ENCODE peak calls at places on chromosomes 2 and 18, in five cellular contexts. Q is HepG2, H is NT2/D1, L is GM12878, O is H1. M is an unnamed sample.

GRCh38 chr2:12302691-12303090 is 414.0 kb upstream of the TRIB2 start:
- DNase-seq in Q (no peak), H (no peak), L (no peak), O (no peak), M (no peak)

GRCh38 chr2:186841940-186842339 is 7.0 kb downstream of the ZSWIM2 start:
- DNase-seq in Q (no peak), H (no peak), L (no peak), O (no peak), M (no peak)

GRCh38 chr2:19536136-19536535 is 177.7 kb upstream of the OSR1 start:
- DNase-seq in Q (peak; percentile 22), H (peak; percentile 55), L (no peak), O (no peak), M (no peak)

GRCh38 chr2:109432421-109432820 is 181.3 kb downstream of the SEPTIN10 start:
- DNase-seq in Q (no peak), H (no peak), L (no peak), O (no peak), M (no peak)

GRCh38 chr2:19369341-19369955 is 11.0 kb upstream of the OSR1 start:
- DNase-seq in Q (peak; percentile 23), H (no peak), L (no peak), O (no peak), M (no peak)

GRCh38 chr18:79924814-79925655 is 26.4 kb downstream of the SLC66A2 start:
- DNase-seq in Q (no peak), H (no peak), L (no peak), O (no peak), M (no peak)

GRCh38 chr18:32919799-32920198 is 147.0 kb upstream of the KLHL14 start:
- DNase-seq in Q (peak; percentile 85), H (peak; percentile 30), L (no peak), O (peak; percentile 39), M (peak; percentile 88)

GRCh38 chr2:165497659-165498306 is 28.3 kb downstream of the CSRNP3 start:
- DNase-seq in Q (no peak), H (no peak), L (no peak), O (no peak), M (no peak)

GRCh38 chr2:49044680-49045079 is 109.6 kb downstream of the FSHR start:
- DNase-seq in Q (peak; percentile 6), H (peak; percentile 42), L (no peak), O (no peak), M (no peak)

GRCh38 chr2:42787424-42787787 is 5.0 kb downstream of the HAAO start:
- DNase-seq in Q (no peak), H (no peak), L (no peak), O (no peak), M (no peak)

GRCh38 chr2:120773186-120773800 is 37.6 kb downstream of the GLI2 start:
- DNase-seq in Q (no peak), H (no peak), L (no peak), O (no peak), M (no peak)

GRCh38 chr2:209470-209869 is 54.4 kb downstream of the SH3YL1 start:
- DNase-seq in Q (no peak), H (no peak), L (no peak), O (no peak), M (no peak)

GRCh38 chr18:45386256-45386655 is 229.0 kb upstream of the SLC14A2 start:
- DNase-seq in Q (peak; percentile 27), H (peak; percentile 52), L (no peak), O (peak; percentile 57), M (peak; percentile 15)

GRCh38 chr2:177735318-177735803 is 337.2 kb downstream of the PDE11A start:
- DNase-seq in Q (no peak), H (no peak), L (no peak), O (no peak), M (no peak)

GRCh38 chr2:209787416-209787815 is 15.8 kb downstream of the UNC80 start:
- DNase-seq in Q (no peak), H (no peak), L (no peak), O (no peak), M (no peak)

GRCh38 chr2:162520959-162521358 is 177.0 kb downstream of the GCA start:
- DNase-seq in Q (no peak), H (no peak), L (no peak), O (no peak), M (no peak)

GRCh38 chr18:37447959-37448916 is 117.4 kb downstream of the CELF4 start:
- DNase-seq in Q (no peak), H (no peak), L (no peak), O (no peak), M (no peak)

GRCh38 chr2:215454519-215454918 is 18.7 kb upstream of the FN1 start:
- DNase-seq in Q (peak; percentile 52), H (no peak), L (no peak), O (no peak), M (peak; percentile 48)

GRCh38 chr18:3062798-3063563 is 50.0 kb upstream of the LPIN2 start:
- DNase-seq in Q (peak; percentile 72), H (peak; percentile 30), L (no peak), O (no peak), M (peak; percentile 35)

GRCh38 chr2:21552999-21553398 is 429.2 kb downstream of the TDRD15 start:
- DNase-seq in Q (no peak), H (no peak), L (no peak), O (no peak), M (no peak)

GRCh38 chr2:179745615-179746263 is 115.7 kb downstream of the ZNF385B start:
- DNase-seq in Q (no peak), H (no peak), L (no peak), O (no peak), M (no peak)

GRCh38 chr18:11989966-11990380 is 8.7 kb downstream of the IMPA2 start:
- DNase-seq in Q (no peak), H (no peak), L (no peak), O (no peak), M (no peak)

GRCh38 chr18:11004294-11004693 is 145.1 kb downstream of the PIEZO2 start:
- DNase-seq in Q (no peak), H (no peak), L (peak; percentile 54), O (no peak), M (no peak)

GRCh38 chr2:152183381-152184073 is 8.0 kb upstream of the STAM2 start:
- DNase-seq in Q (no peak), H (no peak), L (no peak), O (no peak), M (no peak)

GRCh38 chr2:152189622-152190495 is 14.3 kb upstream of the STAM2 start:
- DNase-seq in Q (peak; percentile 71), H (no peak), L (no peak), O (no peak), M (peak; percentile 48)

DNA sequence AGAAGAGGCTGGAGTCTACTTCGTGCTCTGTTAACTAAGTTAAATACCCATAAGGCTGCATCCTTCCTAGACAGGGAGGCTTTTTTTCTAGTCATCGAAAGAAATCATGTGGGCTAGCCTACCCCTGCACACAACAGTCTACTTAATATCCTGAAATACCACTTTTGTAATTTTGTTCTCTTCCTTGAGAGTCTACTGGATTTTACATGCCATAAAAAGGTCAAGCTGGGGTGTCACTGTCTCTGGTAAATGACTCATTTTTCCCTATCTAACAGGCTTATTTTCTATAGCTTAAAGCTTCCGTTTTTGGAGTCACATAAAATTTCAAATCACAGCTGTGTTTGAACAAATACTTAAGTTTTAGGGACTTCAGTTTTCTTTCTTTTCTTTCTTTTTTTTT is 10.7 kb upstream of the STAM2 start:
- DNase-seq in Q (no peak), H (no peak), L (no peak), O (no peak), M (no peak)
- TF ChIP-seq SUZ12 in Q (no peak), H (no peak), L (no peak), O (no peak), M (no peak)

DNA sequence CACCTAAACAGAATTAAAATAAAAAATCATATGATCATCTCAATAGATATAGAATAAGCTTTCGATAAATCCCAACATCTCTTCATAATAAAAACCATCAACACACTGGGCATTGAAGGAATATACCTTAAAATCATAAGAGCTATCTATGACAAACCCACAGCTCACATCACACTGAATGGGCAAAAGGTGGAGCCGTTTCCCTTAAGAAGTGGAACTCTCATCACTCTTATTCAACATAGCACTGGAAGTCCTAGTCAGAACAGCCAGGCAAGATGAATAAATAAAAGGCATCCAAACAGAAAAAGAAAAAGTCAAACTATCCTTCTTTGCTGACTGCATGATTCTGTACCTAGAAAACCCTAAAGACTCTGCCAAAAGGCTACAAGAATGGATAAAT is 510.3 kb downstream of the ZNF804A start:
- DNase-seq in Q (no peak), H (no peak), L (no peak), O (no peak), M (no peak)
- TF ChIP-seq SUZ12 in Q (no peak), H (no peak), L (no peak), O (no peak), M (no peak)

GRCh38 chr2:71605781-71606241 is 152.4 kb downstream of the DYSF start:
- DNase-seq in Q (no peak), H (no peak), L (no peak), O (no peak), M (no peak)
- TF ChIP-seq SUZ12 in Q (no peak), H (no peak), L (no peak), O (no peak), M (no peak)

DNA sequence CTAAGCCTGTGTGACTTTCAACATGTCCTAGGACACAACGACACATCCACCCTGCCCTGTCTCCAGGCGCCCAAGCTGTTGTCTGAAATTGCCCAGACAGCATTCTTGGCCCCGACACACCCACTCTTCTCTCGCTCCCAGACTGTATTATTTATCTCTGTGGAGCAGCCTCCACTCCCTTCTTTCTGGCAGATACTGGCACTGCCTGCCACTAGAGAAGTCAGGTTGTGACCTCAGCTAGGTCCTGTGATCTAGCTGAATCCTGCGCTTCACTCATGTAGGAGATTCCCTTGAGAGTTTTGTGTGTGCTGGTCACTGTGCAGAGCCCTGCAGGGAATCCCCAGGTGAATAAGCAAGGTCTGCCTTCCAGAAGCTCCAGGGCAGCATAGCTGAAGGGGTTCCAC is 77.1 kb upstream of the TNP1 start:
- DNase-seq in Q (no peak), H (no peak), L (no peak), O (no peak), M (no peak)
- TF ChIP-seq SUZ12 in Q (no peak), H (no peak), L (no peak), O (no peak), M (no peak)

M was measured in HEK293T.